ENCODE peak calls at places on chromosome 7, in nine cellular contexts. One of them, this sample, is unnamed.
A peak's percentile ranks its signal among the peaks of the same experiment; 100 is the strongest.

GRCh38 chr7:67636363-67637355 is 640.0 kb downstream of the TYW1 start:
- DNase-seq in PC-3: no peak
- DNase-seq in CD8-positive, alpha-beta T cell: no peak
- DNase-seq in lower lobe of right lung: no peak
- DNase-seq in H9: peak; percentile 43
- DNase-seq in transverse colon: no peak
- DNase-seq in psoas muscle: no peak
- DNase-seq in HCT116: no peak
- DNase-seq in fibroblast of lung: no peak
- DNase-seq in this sample: no peak

GRCh38 chr7:40839881-40840280 is 705.1 kb downstream of the SUGCT start:
- DNase-seq in PC-3: no peak
- DNase-seq in CD8-positive, alpha-beta T cell: no peak
- DNase-seq in lower lobe of right lung: no peak
- DNase-seq in H9: no peak
- DNase-seq in transverse colon: no peak
- DNase-seq in psoas muscle: no peak
- DNase-seq in HCT116: no peak
- DNase-seq in fibroblast of lung: no peak
- DNase-seq in this sample: no peak

GRCh38 chr7:149293946-149294640 is 32.1 kb downstream of the ZNF783 start:
- DNase-seq in PC-3: no peak
- DNase-seq in CD8-positive, alpha-beta T cell: no peak
- DNase-seq in lower lobe of right lung: no peak
- DNase-seq in H9: no peak
- DNase-seq in transverse colon: no peak
- DNase-seq in psoas muscle: no peak
- DNase-seq in HCT116: no peak
- DNase-seq in fibroblast of lung: no peak
- DNase-seq in this sample: no peak

GRCh38 chr7:1693991-1694524 is 24.0 kb downstream of the ELFN1 start:
- DNase-seq in PC-3: peak; percentile 18
- DNase-seq in CD8-positive, alpha-beta T cell: no peak
- DNase-seq in lower lobe of right lung: peak; percentile 38
- DNase-seq in H9: peak; percentile 93
- DNase-seq in transverse colon: no peak
- DNase-seq in psoas muscle: peak; percentile 39
- DNase-seq in HCT116: no peak
- DNase-seq in fibroblast of lung: peak; percentile 31
- DNase-seq in this sample: peak; percentile 69

GRCh38 chr7:27781188-27781587 is 41.2 kb downstream of the TAX1BP1 start:
- DNase-seq in PC-3: no peak
- DNase-seq in CD8-positive, alpha-beta T cell: no peak
- DNase-seq in lower lobe of right lung: no peak
- DNase-seq in H9: no peak
- DNase-seq in transverse colon: no peak
- DNase-seq in psoas muscle: no peak
- DNase-seq in HCT116: no peak
- DNase-seq in fibroblast of lung: no peak
- DNase-seq in this sample: no peak

GRCh38 chr7:68576366-68576765 is 1021.9 kb upstream of the AUTS2 start:
- DNase-seq in PC-3: no peak
- DNase-seq in CD8-positive, alpha-beta T cell: no peak
- DNase-seq in lower lobe of right lung: no peak
- DNase-seq in H9: no peak
- DNase-seq in transverse colon: no peak
- DNase-seq in psoas muscle: no peak
- DNase-seq in HCT116: no peak
- DNase-seq in fibroblast of lung: no peak
- DNase-seq in this sample: no peak

GRCh38 chr7:2510909-2511768 is 8.4 kb upstream of the LFNG start:
- DNase-seq in PC-3: peak; percentile 46
- DNase-seq in CD8-positive, alpha-beta T cell: no peak
- DNase-seq in lower lobe of right lung: peak; percentile 76
- DNase-seq in H9: no peak
- DNase-seq in transverse colon: peak; percentile 61
- DNase-seq in psoas muscle: peak; percentile 76
- DNase-seq in HCT116: no peak
- DNase-seq in fibroblast of lung: no peak
- DNase-seq in this sample: no peak

GRCh38 chr7:131104611-131105293 is 222.9 kb upstream of the MKLN1 start:
- DNase-seq in PC-3: no peak
- DNase-seq in CD8-positive, alpha-beta T cell: no peak
- DNase-seq in lower lobe of right lung: no peak
- DNase-seq in H9: no peak
- DNase-seq in transverse colon: no peak
- DNase-seq in psoas muscle: no peak
- DNase-seq in HCT116: no peak
- DNase-seq in fibroblast of lung: peak; percentile 26
- DNase-seq in this sample: no peak

GRCh38 chr7:143303733-143304132 is 12.2 kb upstream of the CLCN1 start:
- DNase-seq in PC-3: no peak
- DNase-seq in CD8-positive, alpha-beta T cell: no peak
- DNase-seq in lower lobe of right lung: no peak
- DNase-seq in H9: no peak
- DNase-seq in transverse colon: no peak
- DNase-seq in psoas muscle: no peak
- DNase-seq in HCT116: no peak
- DNase-seq in fibroblast of lung: no peak
- DNase-seq in this sample: no peak

GRCh38 chr7:134625571-134625970 is 21.1 kb upstream of the BPGM start:
- DNase-seq in PC-3: peak; percentile 37
- DNase-seq in CD8-positive, alpha-beta T cell: no peak
- DNase-seq in lower lobe of right lung: no peak
- DNase-seq in H9: no peak
- DNase-seq in transverse colon: no peak
- DNase-seq in psoas muscle: no peak
- DNase-seq in HCT116: no peak
- DNase-seq in fibroblast of lung: peak; percentile 60
- DNase-seq in this sample: no peak

GRCh38 chr7:65216469-65216868 is 157.2 kb upstream of the ZNF92 start:
- DNase-seq in PC-3: peak; percentile 65
- DNase-seq in CD8-positive, alpha-beta T cell: peak; percentile 28
- DNase-seq in lower lobe of right lung: peak; percentile 64
- DNase-seq in H9: peak; percentile 84
- DNase-seq in transverse colon: peak; percentile 61
- DNase-seq in psoas muscle: no peak
- DNase-seq in HCT116: peak; percentile 48
- DNase-seq in fibroblast of lung: peak; percentile 33
- DNase-seq in this sample: peak; percentile 67

GRCh38 chr7:102415685-102416225 is 17.6 kb upstream of the ORAI2 start:
- DNase-seq in PC-3: no peak
- DNase-seq in CD8-positive, alpha-beta T cell: no peak
- DNase-seq in lower lobe of right lung: peak; percentile 55
- DNase-seq in H9: no peak
- DNase-seq in transverse colon: peak; percentile 38
- DNase-seq in psoas muscle: no peak
- DNase-seq in HCT116: no peak
- DNase-seq in fibroblast of lung: no peak
- DNase-seq in this sample: peak; percentile 81

GRCh38 chr7:141785711-141786552 is 4.1 kb upstream of the TAS2R5 start:
- DNase-seq in PC-3: peak; percentile 69
- DNase-seq in CD8-positive, alpha-beta T cell: no peak
- DNase-seq in lower lobe of right lung: no peak
- DNase-seq in H9: no peak
- DNase-seq in transverse colon: no peak
- DNase-seq in psoas muscle: no peak
- DNase-seq in HCT116: peak; percentile 36
- DNase-seq in fibroblast of lung: peak; percentile 63
- DNase-seq in this sample: no peak

GRCh38 chr7:94401411-94401810 is 6.7 kb downstream of the COL1A2 start:
- DNase-seq in PC-3: no peak
- DNase-seq in CD8-positive, alpha-beta T cell: no peak
- DNase-seq in lower lobe of right lung: no peak
- DNase-seq in H9: no peak
- DNase-seq in transverse colon: no peak
- DNase-seq in psoas muscle: no peak
- DNase-seq in HCT116: no peak
- DNase-seq in fibroblast of lung: no peak
- DNase-seq in this sample: no peak

GRCh38 chr7:66627151-66627681 is 1.5 kb upstream of the KCTD7 start:
- DNase-seq in PC-3: no peak
- DNase-seq in CD8-positive, alpha-beta T cell: no peak
- DNase-seq in lower lobe of right lung: no peak
- DNase-seq in H9: no peak
- DNase-seq in transverse colon: no peak
- DNase-seq in psoas muscle: no peak
- DNase-seq in HCT116: no peak
- DNase-seq in fibroblast of lung: peak; percentile 78
- DNase-seq in this sample: no peak

GRCh38 chr7:147547252-147547897 is 1043.2 kb upstream of the C7orf33 start:
- DNase-seq in PC-3: peak; percentile 66
- DNase-seq in CD8-positive, alpha-beta T cell: no peak
- DNase-seq in lower lobe of right lung: no peak
- DNase-seq in H9: peak; percentile 71
- DNase-seq in transverse colon: peak; percentile 10
- DNase-seq in psoas muscle: no peak
- DNase-seq in HCT116: no peak
- DNase-seq in fibroblast of lung: peak; percentile 4
- DNase-seq in this sample: no peak

GRCh38 chr7:148800677-148801076 is 83.4 kb downstream of the EZH2 start:
- DNase-seq in PC-3: no peak
- DNase-seq in CD8-positive, alpha-beta T cell: no peak
- DNase-seq in lower lobe of right lung: no peak
- DNase-seq in H9: no peak
- DNase-seq in transverse colon: no peak
- DNase-seq in psoas muscle: peak; percentile 71
- DNase-seq in HCT116: no peak
- DNase-seq in fibroblast of lung: no peak
- DNase-seq in this sample: no peak

GRCh38 chr7:151243411-151244155 is 4.9 kb downstream of the SMARCD3 start:
- DNase-seq in PC-3: no peak
- DNase-seq in CD8-positive, alpha-beta T cell: no peak
- DNase-seq in lower lobe of right lung: peak; percentile 43
- DNase-seq in H9: no peak
- DNase-seq in transverse colon: no peak
- DNase-seq in psoas muscle: peak; percentile 41
- DNase-seq in HCT116: no peak
- DNase-seq in fibroblast of lung: no peak
- DNase-seq in this sample: peak; percentile 37

GRCh38 chr7:77265666-77266065 is 66.0 kb upstream of the FGL2 start:
- DNase-seq in PC-3: peak; percentile 25
- DNase-seq in CD8-positive, alpha-beta T cell: no peak
- DNase-seq in lower lobe of right lung: no peak
- DNase-seq in H9: no peak
- DNase-seq in transverse colon: no peak
- DNase-seq in psoas muscle: no peak
- DNase-seq in HCT116: no peak
- DNase-seq in fibroblast of lung: no peak
- DNase-seq in this sample: no peak

DNA sequence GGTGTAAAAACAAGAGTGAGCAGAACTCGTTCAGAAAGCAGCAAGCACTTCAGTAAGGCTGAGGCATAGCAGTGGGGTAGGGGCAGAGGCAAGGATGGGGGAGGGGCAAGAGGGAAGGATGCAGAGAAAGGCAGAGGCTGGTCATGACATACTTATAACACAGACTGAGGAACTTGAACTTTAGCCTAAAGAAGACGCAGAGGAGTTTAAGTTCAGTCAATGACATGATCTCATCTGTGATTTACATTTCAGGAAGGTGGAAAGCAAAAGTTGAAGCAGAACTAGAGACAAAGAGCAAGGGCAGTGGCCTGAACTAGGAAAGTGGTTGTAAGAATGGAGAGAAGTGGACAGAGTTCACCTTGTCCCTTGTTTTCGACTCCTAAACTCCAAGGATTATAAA is 15.8 kb downstream of the MACC1 start:
- DNase-seq in PC-3: peak; percentile 13
- DNase-seq in CD8-positive, alpha-beta T cell: no peak
- DNase-seq in lower lobe of right lung: peak; percentile 52
- DNase-seq in H9: peak; percentile 56
- DNase-seq in transverse colon: peak; percentile 23
- DNase-seq in psoas muscle: no peak
- DNase-seq in HCT116: no peak
- DNase-seq in fibroblast of lung: no peak
- DNase-seq in this sample: no peak
- H3K27ac ChIP-seq in PC-3: no peak overlapping the region
- H3K27ac ChIP-seq in CD8-positive, alpha-beta T cell: no peak overlapping the region
- H3K27ac ChIP-seq in lower lobe of right lung: peak overlapping the region; percentile 46
- H3K27ac ChIP-seq in H9: no peak overlapping the region
- H3K27ac ChIP-seq in transverse colon: peak overlapping the region; percentile 60
- H3K27ac ChIP-seq in psoas muscle: no peak overlapping the region
- H3K27ac ChIP-seq in HCT116: no peak overlapping the region
- H3K27ac ChIP-seq in fibroblast of lung: no peak overlapping the region
- H3K27ac ChIP-seq in this sample: peak overlapping the region; percentile 77

GRCh38 chr7:23474829-23475578 is 4.7 kb upstream of the IGF2BP3 start:
- DNase-seq in PC-3: peak; percentile 16
- DNase-seq in CD8-positive, alpha-beta T cell: no peak
- DNase-seq in lower lobe of right lung: no peak
- DNase-seq in H9: no peak
- DNase-seq in transverse colon: no peak
- DNase-seq in psoas muscle: no peak
- DNase-seq in HCT116: no peak
- DNase-seq in fibroblast of lung: no peak
- DNase-seq in this sample: no peak
- H3K4me1 ChIP-seq in PC-3: peaks cover 14% of the 10 kb centered on the region
- H3K4me1 ChIP-seq in CD8-positive, alpha-beta T cell: peaks cover 23% of the 10 kb centered on the region
- H3K4me1 ChIP-seq in lower lobe of right lung: peaks cover 31% of the 10 kb centered on the region
- H3K4me1 ChIP-seq in H9: no peaks in the 10 kb centered on the region
- H3K4me1 ChIP-seq in transverse colon: peaks cover 32% of the 10 kb centered on the region
- H3K4me1 ChIP-seq in psoas muscle: peaks cover 6% of the 10 kb centered on the region
- H3K4me1 ChIP-seq in HCT116: peaks cover 34% of the 10 kb centered on the region
- H3K4me1 ChIP-seq in fibroblast of lung: peaks cover 2% of the 10 kb centered on the region
- H3K4me1 ChIP-seq in this sample: no peaks in the 10 kb centered on the region

DNA sequence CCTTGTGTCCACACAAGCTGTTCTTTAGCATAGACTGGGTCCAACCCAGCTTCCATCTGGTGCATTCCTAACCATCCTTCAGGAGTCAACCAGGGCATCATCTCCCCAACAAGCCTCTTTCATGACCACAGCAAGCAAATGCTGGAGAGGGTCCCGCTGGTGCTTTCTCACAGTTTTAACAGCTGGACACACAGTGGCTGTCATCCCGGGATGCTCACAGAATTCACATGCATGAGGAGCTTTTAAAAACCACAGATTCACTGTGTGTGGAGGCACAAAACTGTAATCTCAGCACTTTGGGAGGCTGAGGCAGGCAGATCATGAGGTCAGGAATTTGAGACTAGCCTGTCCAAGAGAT is 6.4 kb upstream of the CYP3A7 start:
- DNase-seq in PC-3: no peak
- DNase-seq in CD8-positive, alpha-beta T cell: no peak
- DNase-seq in lower lobe of right lung: no peak
- DNase-seq in H9: no peak
- DNase-seq in transverse colon: no peak
- DNase-seq in psoas muscle: no peak
- DNase-seq in HCT116: no peak
- DNase-seq in fibroblast of lung: no peak
- DNase-seq in this sample: no peak
- H3K27ac ChIP-seq in PC-3: no peak overlapping the region
- H3K27ac ChIP-seq in CD8-positive, alpha-beta T cell: no peak overlapping the region
- H3K27ac ChIP-seq in lower lobe of right lung: peak overlapping the region; percentile 9
- H3K27ac ChIP-seq in H9: no peak overlapping the region
- H3K27ac ChIP-seq in transverse colon: no peak overlapping the region
- H3K27ac ChIP-seq in psoas muscle: peak overlapping the region; percentile 68
- H3K27ac ChIP-seq in HCT116: no peak overlapping the region
- H3K27ac ChIP-seq in fibroblast of lung: no peak overlapping the region
- H3K27ac ChIP-seq in this sample: no peak overlapping the region

DNA sequence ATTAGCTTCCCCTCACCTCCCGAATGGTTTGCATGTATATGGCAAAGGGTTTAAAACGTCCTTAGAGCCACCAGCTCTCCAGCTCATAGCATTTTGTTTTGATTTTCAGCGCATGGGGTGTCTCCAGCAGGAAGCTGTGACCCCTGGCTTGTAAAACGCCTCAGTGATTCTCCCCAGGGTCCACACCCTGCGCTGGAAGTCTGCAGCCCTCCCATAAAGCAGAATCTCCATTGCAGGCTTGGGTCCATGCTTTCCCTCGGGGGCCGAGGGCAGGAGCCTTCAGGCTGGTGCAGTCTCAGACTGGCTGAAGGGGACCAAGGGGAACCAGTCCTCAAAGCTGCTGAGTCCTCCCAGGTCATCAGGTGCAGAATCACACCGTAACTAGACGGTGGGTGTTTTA is 109.7 kb downstream of the VIPR2 start:
- DNase-seq in PC-3: no peak
- DNase-seq in CD8-positive, alpha-beta T cell: no peak
- DNase-seq in lower lobe of right lung: no peak
- DNase-seq in H9: peak; percentile 23
- DNase-seq in transverse colon: no peak
- DNase-seq in psoas muscle: no peak
- DNase-seq in HCT116: no peak
- DNase-seq in fibroblast of lung: no peak
- DNase-seq in this sample: no peak
- H3K4me1 ChIP-seq in PC-3: peaks cover 14% of the 10 kb centered on the region
- H3K4me1 ChIP-seq in CD8-positive, alpha-beta T cell: no peaks in the 10 kb centered on the region
- H3K4me1 ChIP-seq in lower lobe of right lung: no peaks in the 10 kb centered on the region
- H3K4me1 ChIP-seq in H9: no peaks in the 10 kb centered on the region
- H3K4me1 ChIP-seq in transverse colon: peaks cover 6% of the 10 kb centered on the region
- H3K4me1 ChIP-seq in psoas muscle: peaks cover 8% of the 10 kb centered on the region
- H3K4me1 ChIP-seq in HCT116: peaks cover 16% of the 10 kb centered on the region
- H3K4me1 ChIP-seq in fibroblast of lung: no peaks in the 10 kb centered on the region
- H3K4me1 ChIP-seq in this sample: peaks cover 13% of the 10 kb centered on the region

This sample was measured in kidney.